ENCODE peak calls at places on chromosomes 3 and 15, in seven cellular contexts. Q is NCI-H2081; C is renal cortical epithelial cell; H is stimulated activated naive CD8-positive, alpha-beta T cell treated with anti-CD3 and anti-CD28 coated beads, Interleukin-15, amount 100 ng/mL, for 72 hours; Z is right atrium auricular region; K is EH; A is DND-41. W is an unnamed sample.

GRCh38 chr3:100289339-100289738 is 28.5 kb downstream of the TBC1D23 start:
- DNase-seq in Q (no peak), C (no peak), A (no peak), Z (no peak), H (no peak), K (peak), W (no peak)

GRCh38 chr15:99009741-99010370 is 2.3 kb upstream of the PGPEP1L start:
- DNase-seq in Z (no peak), K (peak), C (no peak), H (no peak), A (no peak), Q (no peak), W (no peak)

GRCh38 chr15:64842986-64843561 is 1.4 kb downstream of the PLEKHO2 start:
- DNase-seq in A (no peak), Z (peak), K (peak), H (no peak), C (no peak), Q (no peak), W (no peak)

GRCh38 chr3:144129536-144130214 is 158.1 kb downstream of the DIPK2A start:
- DNase-seq in A (no peak), Q (no peak), H (no peak), K (no peak), Z (no peak), C (no peak), W (no peak)

GRCh38 chr15:70451861-70452653 is 311.3 kb downstream of the UACA start:
- DNase-seq in C (no peak), K (no peak), Z (no peak), H (no peak), Q (no peak), A (peak), W (no peak)

GRCh38 chr15:76514292-76514691 is 177.7 kb downstream of the ISL2 start:
- DNase-seq in Q (peak), C (peak), K (no peak), H (no peak), Z (no peak), A (no peak), W (no peak)

GRCh38 chr3:186406669-186407635 is 44.9 kb upstream of the DGKG start:
- DNase-seq in A (no peak), Q (no peak), H (no peak), C (no peak), Z (no peak), K (no peak), W (no peak)

GRCh38 chr15:70579766-70580165 is 183.6 kb downstream of the UACA start:
- DNase-seq in A (no peak), K (no peak), Z (no peak), H (no peak), C (no peak), Q (no peak), W (no peak)

GRCh38 chr15:66232267-66232625 is 21.3 kb downstream of the MEGF11 start:
- DNase-seq in H (no peak), Z (no peak), Q (no peak), C (no peak), K (no peak), A (no peak), W (no peak)

GRCh38 chr3:196377321-196377720 is 39.1 kb upstream of the TM4SF19 start:
- DNase-seq in Q (no peak), A (no peak), H (no peak), K (no peak), Z (no peak), C (no peak), W (no peak)

GRCh38 chr3:72155391-72156064 is 370.6 kb upstream of the PROK2 start:
- DNase-seq in A (no peak), H (no peak), Z (peak), C (peak), Q (no peak), K (peak), W (no peak)

W was measured in GM19239.